ENCODE peak calls at places on chromosomes 7 and 10, in nine cellular contexts. One of them, this sample, is unnamed.

GRCh38 chr7:133984023-133984422 is 143.1 kb upstream of the LRGUK start:
- DNase-seq in endodermal cell: no peak
- DNase-seq in uterus: no peak
- DNase-seq in left ventricle myocardium inferior: no peak
- DNase-seq in epithelial cell of proximal tubule: no peak
- DNase-seq in OCI-LY7: no peak
- DNase-seq in CD8-positive, alpha-beta T cell: no peak
- DNase-seq in lung: no peak
- DNase-seq in brain microvascular endothelial cell: no peak
- DNase-seq in this sample: no peak

GRCh38 chr10:94218496-94219183 is 144.1 kb downstream of the NOC3L start:
- DNase-seq in CD8-positive, alpha-beta T cell: no peak
- DNase-seq in brain microvascular endothelial cell: no peak
- DNase-seq in OCI-LY7: no peak
- DNase-seq in left ventricle myocardium inferior: no peak
- DNase-seq in endodermal cell: no peak
- DNase-seq in lung: no peak
- DNase-seq in epithelial cell of proximal tubule: no peak
- DNase-seq in uterus: no peak
- DNase-seq in this sample: peak; percentile 38

GRCh38 chr10:58588673-58589265 is 76.1 kb downstream of the BICC1 start:
- DNase-seq in brain microvascular endothelial cell: no peak
- DNase-seq in OCI-LY7: no peak
- DNase-seq in CD8-positive, alpha-beta T cell: no peak
- DNase-seq in endodermal cell: peak; percentile 90
- DNase-seq in epithelial cell of proximal tubule: no peak
- DNase-seq in lung: no peak
- DNase-seq in uterus: no peak
- DNase-seq in left ventricle myocardium inferior: no peak
- DNase-seq in this sample: no peak

GRCh38 chr7:43113622-43114450 is 1.4 kb downstream of the HECW1 start:
- DNase-seq in brain microvascular endothelial cell: no peak
- DNase-seq in lung: no peak
- DNase-seq in left ventricle myocardium inferior: no peak
- DNase-seq in CD8-positive, alpha-beta T cell: no peak
- DNase-seq in endodermal cell: peak; percentile 54
- DNase-seq in epithelial cell of proximal tubule: no peak
- DNase-seq in OCI-LY7: no peak
- DNase-seq in uterus: no peak
- DNase-seq in this sample: peak; percentile 9

GRCh38 chr7:132456418-132456817 is 119.9 kb downstream of the PLXNA4 start:
- DNase-seq in left ventricle myocardium inferior: no peak
- DNase-seq in epithelial cell of proximal tubule: no peak
- DNase-seq in CD8-positive, alpha-beta T cell: no peak
- DNase-seq in brain microvascular endothelial cell: no peak
- DNase-seq in lung: no peak
- DNase-seq in endodermal cell: peak; percentile 62
- DNase-seq in uterus: no peak
- DNase-seq in OCI-LY7: no peak
- DNase-seq in this sample: no peak

GRCh38 chr7:151459726-151460473 is 20.0 kb upstream of the CRYGN start:
- DNase-seq in uterus: peak; percentile 90
- DNase-seq in endodermal cell: peak; percentile 72
- DNase-seq in epithelial cell of proximal tubule: peak; percentile 82
- DNase-seq in lung: peak; percentile 59
- DNase-seq in left ventricle myocardium inferior: peak; percentile 77
- DNase-seq in OCI-LY7: no peak
- DNase-seq in CD8-positive, alpha-beta T cell: no peak
- DNase-seq in brain microvascular endothelial cell: peak; percentile 76
- DNase-seq in this sample: peak; percentile 92

GRCh38 chr10:72134785-72135765 is 46.7 kb upstream of the SPOCK2 start:
- DNase-seq in endodermal cell: no peak
- DNase-seq in OCI-LY7: peak; percentile 38
- DNase-seq in left ventricle myocardium inferior: no peak
- DNase-seq in uterus: no peak
- DNase-seq in epithelial cell of proximal tubule: no peak
- DNase-seq in lung: no peak
- DNase-seq in brain microvascular endothelial cell: no peak
- DNase-seq in CD8-positive, alpha-beta T cell: no peak
- DNase-seq in this sample: no peak

GRCh38 chr7:19080076-19080475 is 37.4 kb downstream of the TWIST1 start:
- DNase-seq in left ventricle myocardium inferior: no peak
- DNase-seq in CD8-positive, alpha-beta T cell: no peak
- DNase-seq in epithelial cell of proximal tubule: no peak
- DNase-seq in uterus: no peak
- DNase-seq in endodermal cell: peak; percentile 49
- DNase-seq in lung: no peak
- DNase-seq in OCI-LY7: no peak
- DNase-seq in brain microvascular endothelial cell: no peak
- DNase-seq in this sample: no peak

GRCh38 chr7:149020483-149020882 is 7.8 kb downstream of the PDIA4 start:
- DNase-seq in epithelial cell of proximal tubule: no peak
- DNase-seq in brain microvascular endothelial cell: no peak
- DNase-seq in endodermal cell: no peak
- DNase-seq in CD8-positive, alpha-beta T cell: no peak
- DNase-seq in OCI-LY7: no peak
- DNase-seq in left ventricle myocardium inferior: no peak
- DNase-seq in uterus: no peak
- DNase-seq in lung: no peak
- DNase-seq in this sample: no peak

GRCh38 chr7:12921751-12922345 is 234.4 kb downstream of the ARL4A start:
- DNase-seq in endodermal cell: no peak
- DNase-seq in lung: no peak
- DNase-seq in uterus: no peak
- DNase-seq in brain microvascular endothelial cell: no peak
- DNase-seq in left ventricle myocardium inferior: no peak
- DNase-seq in epithelial cell of proximal tubule: no peak
- DNase-seq in OCI-LY7: no peak
- DNase-seq in CD8-positive, alpha-beta T cell: no peak
- DNase-seq in this sample: no peak

GRCh38 chr7:76397409-76398183 is 11.9 kb downstream of the SSC4D start:
- DNase-seq in lung: peak; percentile 82
- DNase-seq in endodermal cell: peak; percentile 93
- DNase-seq in epithelial cell of proximal tubule: no peak
- DNase-seq in brain microvascular endothelial cell: peak; percentile 59
- DNase-seq in left ventricle myocardium inferior: peak; percentile 83
- DNase-seq in uterus: peak; percentile 83
- DNase-seq in OCI-LY7: peak; percentile 58
- DNase-seq in CD8-positive, alpha-beta T cell: peak; percentile 65
- DNase-seq in this sample: peak; percentile 47

GRCh38 chr10:103706760-103707159 is 148.6 kb downstream of the SH3PXD2A start:
- DNase-seq in uterus: no peak
- DNase-seq in OCI-LY7: no peak
- DNase-seq in left ventricle myocardium inferior: no peak
- DNase-seq in epithelial cell of proximal tubule: no peak
- DNase-seq in endodermal cell: no peak
- DNase-seq in lung: no peak
- DNase-seq in CD8-positive, alpha-beta T cell: no peak
- DNase-seq in brain microvascular endothelial cell: no peak
- DNase-seq in this sample: no peak

GRCh38 chr10:15344876-15345285 is 26.2 kb downstream of the FAM171A1 start:
- DNase-seq in epithelial cell of proximal tubule: no peak
- DNase-seq in CD8-positive, alpha-beta T cell: no peak
- DNase-seq in left ventricle myocardium inferior: no peak
- DNase-seq in brain microvascular endothelial cell: peak; percentile 62
- DNase-seq in OCI-LY7: no peak
- DNase-seq in uterus: no peak
- DNase-seq in endodermal cell: no peak
- DNase-seq in lung: no peak
- DNase-seq in this sample: peak; percentile 51

GRCh38 chr10:9069136-9069535 is 1014.6 kb downstream of the GATA3 start:
- DNase-seq in endodermal cell: no peak
- DNase-seq in brain microvascular endothelial cell: no peak
- DNase-seq in CD8-positive, alpha-beta T cell: no peak
- DNase-seq in epithelial cell of proximal tubule: no peak
- DNase-seq in OCI-LY7: no peak
- DNase-seq in uterus: no peak
- DNase-seq in lung: no peak
- DNase-seq in left ventricle myocardium inferior: no peak
- DNase-seq in this sample: no peak

GRCh38 chr7:145339319-145339718 is 503.5 kb upstream of the TPK1 start:
- DNase-seq in left ventricle myocardium inferior: no peak
- DNase-seq in uterus: no peak
- DNase-seq in OCI-LY7: no peak
- DNase-seq in CD8-positive, alpha-beta T cell: no peak
- DNase-seq in endodermal cell: no peak
- DNase-seq in epithelial cell of proximal tubule: no peak
- DNase-seq in lung: no peak
- DNase-seq in brain microvascular endothelial cell: no peak
- DNase-seq in this sample: no peak

GRCh38 chr10:13808556-13809391 is 222.0 kb downstream of the PRPF18 start:
- DNase-seq in uterus: no peak
- DNase-seq in endodermal cell: no peak
- DNase-seq in left ventricle myocardium inferior: no peak
- DNase-seq in lung: no peak
- DNase-seq in epithelial cell of proximal tubule: no peak
- DNase-seq in CD8-positive, alpha-beta T cell: no peak
- DNase-seq in OCI-LY7: no peak
- DNase-seq in brain microvascular endothelial cell: no peak
- DNase-seq in this sample: no peak

GRCh38 chr10:13801156-13801906 is 214.6 kb downstream of the PRPF18 start:
- DNase-seq in OCI-LY7: no peak
- DNase-seq in endodermal cell: no peak
- DNase-seq in brain microvascular endothelial cell: no peak
- DNase-seq in CD8-positive, alpha-beta T cell: no peak
- DNase-seq in lung: no peak
- DNase-seq in left ventricle myocardium inferior: no peak
- DNase-seq in uterus: no peak
- DNase-seq in epithelial cell of proximal tubule: no peak
- DNase-seq in this sample: no peak

GRCh38 chr10:13806419-13806818 is 219.7 kb downstream of the PRPF18 start:
- DNase-seq in OCI-LY7: no peak
- DNase-seq in CD8-positive, alpha-beta T cell: no peak
- DNase-seq in lung: no peak
- DNase-seq in uterus: no peak
- DNase-seq in left ventricle myocardium inferior: no peak
- DNase-seq in endodermal cell: no peak
- DNase-seq in epithelial cell of proximal tubule: no peak
- DNase-seq in brain microvascular endothelial cell: no peak
- DNase-seq in this sample: no peak

GRCh38 chr10:13801907-13802288 is 215.1 kb downstream of the PRPF18 start:
- DNase-seq in uterus: no peak
- DNase-seq in epithelial cell of proximal tubule: no peak
- DNase-seq in CD8-positive, alpha-beta T cell: no peak
- DNase-seq in left ventricle myocardium inferior: no peak
- DNase-seq in lung: no peak
- DNase-seq in endodermal cell: no peak
- DNase-seq in OCI-LY7: no peak
- DNase-seq in brain microvascular endothelial cell: no peak
- DNase-seq in this sample: no peak

GRCh38 chr10:13803566-13804554 is 217.1 kb downstream of the PRPF18 start:
- DNase-seq in left ventricle myocardium inferior: no peak
- DNase-seq in brain microvascular endothelial cell: no peak
- DNase-seq in epithelial cell of proximal tubule: no peak
- DNase-seq in endodermal cell: no peak
- DNase-seq in lung: no peak
- DNase-seq in OCI-LY7: no peak
- DNase-seq in uterus: no peak
- DNase-seq in CD8-positive, alpha-beta T cell: no peak
- DNase-seq in this sample: peak; percentile 19
- H3K4me3 ChIP-seq in left ventricle myocardium inferior: peak overlapping the region; percentile 29
- H3K4me3 ChIP-seq in brain microvascular endothelial cell: no peak overlapping the region
- H3K4me3 ChIP-seq in epithelial cell of proximal tubule: no peak overlapping the region
- H3K4me3 ChIP-seq in endodermal cell: no peak overlapping the region
- H3K4me3 ChIP-seq in lung: no peak overlapping the region
- H3K4me3 ChIP-seq in OCI-LY7: no peak overlapping the region
- H3K4me3 ChIP-seq in uterus: no peak overlapping the region
- H3K4me3 ChIP-seq in CD8-positive, alpha-beta T cell: no peak overlapping the region
- H3K4me3 ChIP-seq in this sample: no peak overlapping the region

GRCh38 chr7:137337902-137338301 is 5.6 kb downstream of the PTN start:
- DNase-seq in lung: no peak
- DNase-seq in left ventricle myocardium inferior: no peak
- DNase-seq in OCI-LY7: no peak
- DNase-seq in uterus: no peak
- DNase-seq in endodermal cell: peak; percentile 60
- DNase-seq in brain microvascular endothelial cell: no peak
- DNase-seq in epithelial cell of proximal tubule: no peak
- DNase-seq in CD8-positive, alpha-beta T cell: no peak
- DNase-seq in this sample: no peak
- TF ChIP-seq CTCF in lung: no peak
- TF ChIP-seq CTCF in left ventricle myocardium inferior: no peak
- TF ChIP-seq CTCF in OCI-LY7: peak; percentile 53
- TF ChIP-seq CTCF in uterus: no peak
- TF ChIP-seq CTCF in endodermal cell: peak; percentile 76
- TF ChIP-seq CTCF in brain microvascular endothelial cell: peak; percentile 39
- TF ChIP-seq CTCF in epithelial cell of proximal tubule: peak; percentile 52
- TF ChIP-seq CTCF in CD8-positive, alpha-beta T cell: no peak
- TF ChIP-seq CTCF in this sample: no peak

GRCh38 chr10:95756061-95756751 is at the start of gene ENTPD1:
- DNase-seq in endodermal cell: peak; percentile 57
- DNase-seq in left ventricle myocardium inferior: no peak
- DNase-seq in epithelial cell of proximal tubule: no peak
- DNase-seq in brain microvascular endothelial cell: peak; percentile 12
- DNase-seq in OCI-LY7: peak; percentile 64
- DNase-seq in uterus: no peak
- DNase-seq in lung: no peak
- DNase-seq in CD8-positive, alpha-beta T cell: no peak
- DNase-seq in this sample: no peak
- H3K4me3 ChIP-seq in endodermal cell: peak within 1 kb of the TSS; percentile 44
- H3K4me3 ChIP-seq in left ventricle myocardium inferior: peak within 1 kb of the TSS; percentile 65
- H3K4me3 ChIP-seq in epithelial cell of proximal tubule: peak within 1 kb of the TSS; percentile 42
- H3K4me3 ChIP-seq in brain microvascular endothelial cell: peak within 1 kb of the TSS; percentile 34
- H3K4me3 ChIP-seq in OCI-LY7: peak within 1 kb of the TSS; percentile 62
- H3K4me3 ChIP-seq in uterus: peak within 1 kb of the TSS; percentile 25
- H3K4me3 ChIP-seq in lung: peak within 1 kb of the TSS; percentile 22
- H3K4me3 ChIP-seq in CD8-positive, alpha-beta T cell: no peak within 1 kb of the TSS
- H3K4me3 ChIP-seq in this sample: no peak within 1 kb of the TSS

GRCh38 chr7:1707756-1708611 is 37.9 kb downstream of the ELFN1 start:
- DNase-seq in left ventricle myocardium inferior: no peak
- DNase-seq in OCI-LY7: no peak
- DNase-seq in epithelial cell of proximal tubule: no peak
- DNase-seq in uterus: no peak
- DNase-seq in brain microvascular endothelial cell: no peak
- DNase-seq in CD8-positive, alpha-beta T cell: no peak
- DNase-seq in lung: no peak
- DNase-seq in endodermal cell: peak; percentile 49
- DNase-seq in this sample: no peak
- TF ChIP-seq CTCF in left ventricle myocardium inferior: no peak
- TF ChIP-seq CTCF in OCI-LY7: peak; percentile 24
- TF ChIP-seq CTCF in epithelial cell of proximal tubule: peak; percentile 46
- TF ChIP-seq CTCF in uterus: no peak
- TF ChIP-seq CTCF in brain microvascular endothelial cell: peak; percentile 45
- TF ChIP-seq CTCF in CD8-positive, alpha-beta T cell: no peak
- TF ChIP-seq CTCF in lung: no peak
- TF ChIP-seq CTCF in endodermal cell: peak; percentile 46
- TF ChIP-seq CTCF in this sample: peak; percentile 24

DNA sequence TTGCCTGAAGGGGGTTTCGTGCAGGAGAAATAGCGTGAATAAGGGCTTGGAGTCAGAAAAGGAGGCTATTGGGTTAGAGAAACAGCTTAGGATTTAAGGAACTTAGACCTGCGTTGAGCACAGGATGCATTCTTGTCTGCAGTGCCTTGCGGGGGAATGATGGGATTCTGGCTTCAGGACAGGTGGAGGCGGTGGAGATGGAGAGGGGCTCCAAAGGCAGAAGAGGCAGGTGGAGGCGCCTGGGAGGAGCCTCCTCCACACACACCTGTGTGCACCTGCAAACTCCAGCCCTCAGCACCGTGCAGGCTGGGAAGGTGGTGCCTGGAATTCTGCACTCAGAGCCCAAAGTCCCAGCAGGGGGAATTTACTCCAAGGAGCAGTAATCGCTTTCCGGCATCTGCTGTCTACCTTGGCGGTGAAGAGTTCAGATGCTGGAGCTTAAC is 1.8 kb downstream of the CLIP2 start:
- DNase-seq in endodermal cell: peak; percentile 49
- DNase-seq in CD8-positive, alpha-beta T cell: no peak
- DNase-seq in brain microvascular endothelial cell: no peak
- DNase-seq in OCI-LY7: no peak
- DNase-seq in lung: no peak
- DNase-seq in epithelial cell of proximal tubule: no peak
- DNase-seq in uterus: no peak
- DNase-seq in left ventricle myocardium inferior: no peak
- DNase-seq in this sample: no peak
- H3K4me3 ChIP-seq in endodermal cell: peak overlapping the region; percentile 88
- H3K4me3 ChIP-seq in CD8-positive, alpha-beta T cell: no peak overlapping the region
- H3K4me3 ChIP-seq in brain microvascular endothelial cell: peak overlapping the region; percentile 86
- H3K4me3 ChIP-seq in OCI-LY7: no peak overlapping the region
- H3K4me3 ChIP-seq in lung: no peak overlapping the region
- H3K4me3 ChIP-seq in epithelial cell of proximal tubule: peak overlapping the region; percentile 81
- H3K4me3 ChIP-seq in uterus: no peak overlapping the region
- H3K4me3 ChIP-seq in left ventricle myocardium inferior: peak overlapping the region; percentile 89
- H3K4me3 ChIP-seq in this sample: peak overlapping the region; percentile 85

This sample was measured in fibroblast of the aortic adventitia.